ENCODE peak calls at places on chromosomes 1 and 21, in five cellular contexts. One of them, this sample, is unnamed.
A peak's percentile ranks its signal among the peaks of the same experiment; 100 is the strongest.

GRCh38 chr1:218537131-218537904 is 192.2 kb downstream of the TGFB2 start:
- DNase-seq in H9: no peak
- DNase-seq in mesenchymal stem cell: peak; percentile 57
- DNase-seq in neuronal stem cell: no peak
- DNase-seq in H1: no peak
- DNase-seq in this sample: no peak

GRCh38 chr1:204376919-204377799 is 17.4 kb upstream of the PLEKHA6 start:
- DNase-seq in H9: no peak
- DNase-seq in mesenchymal stem cell: no peak
- DNase-seq in neuronal stem cell: no peak
- DNase-seq in H1: no peak
- DNase-seq in this sample: no peak

GRCh38 chr1:94600556-94600955 is 59.0 kb upstream of the F3 start:
- DNase-seq in H9: no peak
- DNase-seq in mesenchymal stem cell: no peak
- DNase-seq in neuronal stem cell: no peak
- DNase-seq in H1: peak; percentile 35
- DNase-seq in this sample: no peak

GRCh38 chr1:56331207-56331891 is 248.0 kb downstream of the PLPP3 start:
- DNase-seq in H9: no peak
- DNase-seq in mesenchymal stem cell: no peak
- DNase-seq in neuronal stem cell: no peak
- DNase-seq in H1: no peak
- DNase-seq in this sample: no peak

GRCh38 chr1:13577846-13578245 is 5.8 kb upstream of the PDPN start:
- DNase-seq in H9: no peak
- DNase-seq in mesenchymal stem cell: no peak
- DNase-seq in neuronal stem cell: no peak
- DNase-seq in H1: no peak
- DNase-seq in this sample: no peak

GRCh38 chr1:175788586-175789252 is 45.3 kb upstream of the TNR start:
- DNase-seq in H9: no peak
- DNase-seq in mesenchymal stem cell: no peak
- DNase-seq in neuronal stem cell: no peak
- DNase-seq in H1: no peak
- DNase-seq in this sample: no peak

GRCh38 chr1:232767381-232768074 is 37.7 kb upstream of the MAP10 start:
- DNase-seq in H9: no peak
- DNase-seq in mesenchymal stem cell: peak; percentile 80
- DNase-seq in neuronal stem cell: no peak
- DNase-seq in H1: no peak
- DNase-seq in this sample: peak; percentile 23

GRCh38 chr21:42518216-42518615 is 4.6 kb downstream of the SLC37A1 start:
- DNase-seq in H9: no peak
- DNase-seq in mesenchymal stem cell: peak; percentile 89
- DNase-seq in neuronal stem cell: no peak
- DNase-seq in H1: no peak
- DNase-seq in this sample: peak; percentile 76

GRCh38 chr1:39625462-39626273 is 13.8 kb downstream of the HEYL start:
- DNase-seq in H9: no peak
- DNase-seq in mesenchymal stem cell: peak; percentile 95
- DNase-seq in neuronal stem cell: no peak
- DNase-seq in H1: no peak
- DNase-seq in this sample: no peak

GRCh38 chr1:26020390-26020789 is 1.2 kb upstream of the EXTL1 start:
- DNase-seq in H9: no peak
- DNase-seq in mesenchymal stem cell: no peak
- DNase-seq in neuronal stem cell: no peak
- DNase-seq in H1: no peak
- DNase-seq in this sample: no peak

GRCh38 chr21:38506606-38507331 is 8.5 kb upstream of the ERG start:
- DNase-seq in H9: no peak
- DNase-seq in mesenchymal stem cell: peak; percentile 27
- DNase-seq in neuronal stem cell: no peak
- DNase-seq in H1: no peak
- DNase-seq in this sample: no peak

GRCh38 chr1:209106237-209106741 is 477.2 kb upstream of the CAMK1G start:
- DNase-seq in H9: peak; percentile 40
- DNase-seq in mesenchymal stem cell: no peak
- DNase-seq in neuronal stem cell: no peak
- DNase-seq in H1: no peak
- DNase-seq in this sample: no peak

GRCh38 chr1:34277150-34277549 is 100.4 kb downstream of the C1orf94 start:
- DNase-seq in H9: no peak
- DNase-seq in mesenchymal stem cell: no peak
- DNase-seq in neuronal stem cell: no peak
- DNase-seq in H1: peak; percentile 7
- DNase-seq in this sample: no peak

GRCh38 chr21:37675202-37675801 is 241.0 kb downstream of the KCNJ6 start:
- DNase-seq in H9: peak; percentile 82
- DNase-seq in mesenchymal stem cell: peak; percentile 38
- DNase-seq in neuronal stem cell: peak; percentile 64
- DNase-seq in H1: peak; percentile 96
- DNase-seq in this sample: peak; percentile 81

GRCh38 chr1:97159342-97159741 is 437.8 kb downstream of the PTBP2 start:
- DNase-seq in H9: no peak
- DNase-seq in mesenchymal stem cell: no peak
- DNase-seq in neuronal stem cell: no peak
- DNase-seq in H1: no peak
- DNase-seq in this sample: no peak

GRCh38 chr1:77975386-77975785 is 3.5 kb downstream of the FUBP1 start:
- DNase-seq in H9: no peak
- DNase-seq in mesenchymal stem cell: peak; percentile 17
- DNase-seq in neuronal stem cell: no peak
- DNase-seq in H1: no peak
- DNase-seq in this sample: no peak

GRCh38 chr1:203178083-203178482 is 2.5 kb upstream of the MYBPH start:
- DNase-seq in H9: peak; percentile 47
- DNase-seq in mesenchymal stem cell: peak; percentile 33
- DNase-seq in neuronal stem cell: peak; percentile 45
- DNase-seq in H1: no peak
- DNase-seq in this sample: no peak

GRCh38 chr1:24364605-24364974 is 45.4 kb downstream of the GRHL3 start:
- DNase-seq in H9: no peak
- DNase-seq in mesenchymal stem cell: no peak
- DNase-seq in neuronal stem cell: peak; percentile 47
- DNase-seq in H1: no peak
- DNase-seq in this sample: no peak

GRCh38 chr21:41397416-41397815 is 28.6 kb upstream of the MX1 start:
- DNase-seq in H9: peak; percentile 12
- DNase-seq in mesenchymal stem cell: no peak
- DNase-seq in neuronal stem cell: no peak
- DNase-seq in H1: no peak
- DNase-seq in this sample: no peak

GRCh38 chr1:212645563-212646543 is 37.3 kb downstream of the ATF3 start:
- DNase-seq in H9: no peak
- DNase-seq in mesenchymal stem cell: no peak
- DNase-seq in neuronal stem cell: no peak
- DNase-seq in H1: peak; percentile 35
- DNase-seq in this sample: no peak

DNA sequence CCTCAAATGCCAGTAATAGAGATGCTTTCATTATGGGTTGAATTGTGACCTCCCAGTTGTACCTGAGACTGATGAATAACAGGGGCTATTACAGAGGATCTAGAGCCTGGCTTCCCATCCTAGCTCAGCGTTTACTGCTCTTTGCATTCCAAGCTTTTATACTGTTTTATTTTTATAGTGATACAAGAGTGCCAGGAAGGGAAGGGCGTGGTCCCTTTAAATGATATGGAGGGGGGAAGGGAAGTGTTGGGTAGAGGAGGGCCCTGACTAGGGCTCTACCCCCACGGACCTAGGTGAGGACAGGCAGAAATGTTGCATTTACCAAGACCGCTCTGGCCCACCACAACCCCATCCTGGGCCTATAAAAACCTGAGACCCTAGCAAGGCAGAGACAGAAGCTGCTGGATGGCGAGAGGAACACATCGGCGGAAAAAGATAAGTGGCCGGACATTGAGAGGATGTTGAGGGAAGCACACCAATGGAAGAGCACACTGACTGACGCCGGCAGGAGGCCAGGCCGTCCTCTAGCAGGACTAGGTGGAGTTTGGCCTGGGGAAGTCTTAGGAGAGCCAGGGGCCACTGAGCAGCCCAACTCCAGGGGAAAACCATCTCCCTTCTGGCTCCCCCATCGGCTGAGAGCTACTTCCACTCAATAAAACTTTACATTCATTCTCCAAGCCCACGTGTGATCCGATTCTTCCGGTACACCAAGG is 1025.9 kb downstream of the TTLL7 start:
- DNase-seq in H9: no peak
- DNase-seq in mesenchymal stem cell: no peak
- DNase-seq in neuronal stem cell: no peak
- DNase-seq in H1: no peak
- DNase-seq in this sample: no peak
- H2BK12ac ChIP-seq in H9: no peak overlapping the region
- H2BK12ac ChIP-seq in mesenchymal stem cell: no peak overlapping the region
- H2BK12ac ChIP-seq in neuronal stem cell: no peak overlapping the region
- H2BK12ac ChIP-seq in H1: no peak overlapping the region
- H2BK12ac ChIP-seq in this sample: no peak overlapping the region

DNA sequence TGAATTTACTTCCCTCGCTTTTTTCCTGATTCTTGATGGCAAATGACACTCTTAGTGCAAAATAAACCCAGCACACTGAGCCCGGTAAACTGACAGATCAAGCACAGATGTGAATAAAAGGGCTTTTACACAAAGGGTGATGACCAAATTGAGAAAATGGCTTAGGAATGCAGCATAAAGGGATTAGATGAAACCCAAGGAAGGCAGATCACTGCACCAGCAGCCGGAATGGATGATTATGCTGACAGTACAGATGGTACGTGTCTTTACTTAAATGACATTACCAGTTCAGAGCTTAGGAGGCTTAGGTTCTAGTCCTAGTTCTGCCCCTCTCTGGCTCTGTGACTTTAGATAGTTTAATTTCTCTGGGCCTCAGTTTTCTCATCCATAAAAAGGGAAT is 12.0 kb downstream of the PKP1 start:
- DNase-seq in H9: no peak
- DNase-seq in mesenchymal stem cell: no peak
- DNase-seq in neuronal stem cell: no peak
- DNase-seq in H1: no peak
- DNase-seq in this sample: no peak
- H3K9ac ChIP-seq in H9: no peak overlapping the region
- H3K9ac ChIP-seq in mesenchymal stem cell: no peak overlapping the region
- H3K9ac ChIP-seq in neuronal stem cell: no peak overlapping the region
- H3K9ac ChIP-seq in H1: no peak overlapping the region
- H3K9ac ChIP-seq in this sample: no peak overlapping the region

DNA sequence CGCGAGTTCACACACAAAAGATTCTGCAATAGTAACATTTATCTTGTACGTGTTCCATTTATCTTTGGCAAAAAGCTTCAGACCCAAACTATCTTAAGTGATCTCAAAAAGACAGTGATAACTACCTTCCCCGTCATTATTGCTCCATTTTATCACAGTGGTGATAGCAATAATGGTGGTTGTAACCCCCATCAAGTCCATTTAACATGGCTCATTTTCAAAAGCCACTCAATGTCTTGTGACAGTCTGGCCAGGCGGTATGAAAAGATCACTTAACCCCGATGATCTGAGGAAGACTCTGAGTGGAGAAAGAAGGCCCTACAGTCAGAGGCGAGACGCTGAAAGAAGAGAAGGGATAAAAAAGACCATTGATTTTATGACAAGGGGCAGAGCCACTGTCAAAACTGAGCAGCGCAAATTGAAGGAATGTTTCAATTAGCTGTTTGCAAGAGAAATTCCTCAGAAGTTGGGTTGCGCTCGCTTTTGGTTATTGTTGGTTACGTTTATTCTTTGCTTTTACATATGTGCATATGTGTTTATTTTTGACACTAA is 417.2 kb upstream of the PBX1 start:
- DNase-seq in H9: no peak
- DNase-seq in mesenchymal stem cell: no peak
- DNase-seq in neuronal stem cell: no peak
- DNase-seq in H1: no peak
- DNase-seq in this sample: no peak
- H2BK12ac ChIP-seq in H9: no peak overlapping the region
- H2BK12ac ChIP-seq in mesenchymal stem cell: no peak overlapping the region
- H2BK12ac ChIP-seq in neuronal stem cell: no peak overlapping the region
- H2BK12ac ChIP-seq in H1: no peak overlapping the region
- H2BK12ac ChIP-seq in this sample: no peak overlapping the region

DNA sequence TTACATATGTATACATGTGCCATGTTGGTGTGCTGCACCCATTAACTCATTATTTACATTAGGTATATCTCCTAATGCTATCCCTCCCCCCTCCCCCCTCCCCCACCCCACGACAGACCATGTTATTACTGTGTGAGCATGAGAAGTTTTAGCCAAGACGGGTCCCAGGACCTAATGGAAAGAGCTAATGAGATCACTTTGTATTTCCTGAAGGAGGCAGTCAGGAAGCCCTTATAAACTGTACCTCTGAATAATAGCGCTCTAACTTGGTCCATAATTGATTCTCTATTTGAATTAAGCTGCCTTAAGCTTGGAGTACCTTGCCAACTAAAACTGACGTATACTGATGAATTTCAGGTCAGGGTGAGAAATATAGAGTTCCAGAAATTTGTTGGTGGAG is 4.1 kb upstream of the NEGR1 start:
- DNase-seq in H9: no peak
- DNase-seq in mesenchymal stem cell: no peak
- DNase-seq in neuronal stem cell: no peak
- DNase-seq in H1: no peak
- DNase-seq in this sample: no peak
- H3K9ac ChIP-seq in H9: no peak overlapping the region
- H3K9ac ChIP-seq in mesenchymal stem cell: no peak overlapping the region
- H3K9ac ChIP-seq in neuronal stem cell: no peak overlapping the region
- H3K9ac ChIP-seq in H1: no peak overlapping the region
- H3K9ac ChIP-seq in this sample: no peak overlapping the region

GRCh38 chr1:201703646-201704438 is 125.1 kb upstream of the IPO9 start:
- DNase-seq in H9: peak; percentile 90
- DNase-seq in mesenchymal stem cell: peak; percentile 84
- DNase-seq in neuronal stem cell: peak; percentile 80
- DNase-seq in H1: peak; percentile 94
- DNase-seq in this sample: peak; percentile 80
- H2BK12ac ChIP-seq in H9: no peak overlapping the region
- H2BK12ac ChIP-seq in mesenchymal stem cell: no peak overlapping the region
- H2BK12ac ChIP-seq in neuronal stem cell: peak overlapping the region; percentile 63
- H2BK12ac ChIP-seq in H1: peak overlapping the region; percentile 31
- H2BK12ac ChIP-seq in this sample: peak overlapping the region; percentile 3

DNA sequence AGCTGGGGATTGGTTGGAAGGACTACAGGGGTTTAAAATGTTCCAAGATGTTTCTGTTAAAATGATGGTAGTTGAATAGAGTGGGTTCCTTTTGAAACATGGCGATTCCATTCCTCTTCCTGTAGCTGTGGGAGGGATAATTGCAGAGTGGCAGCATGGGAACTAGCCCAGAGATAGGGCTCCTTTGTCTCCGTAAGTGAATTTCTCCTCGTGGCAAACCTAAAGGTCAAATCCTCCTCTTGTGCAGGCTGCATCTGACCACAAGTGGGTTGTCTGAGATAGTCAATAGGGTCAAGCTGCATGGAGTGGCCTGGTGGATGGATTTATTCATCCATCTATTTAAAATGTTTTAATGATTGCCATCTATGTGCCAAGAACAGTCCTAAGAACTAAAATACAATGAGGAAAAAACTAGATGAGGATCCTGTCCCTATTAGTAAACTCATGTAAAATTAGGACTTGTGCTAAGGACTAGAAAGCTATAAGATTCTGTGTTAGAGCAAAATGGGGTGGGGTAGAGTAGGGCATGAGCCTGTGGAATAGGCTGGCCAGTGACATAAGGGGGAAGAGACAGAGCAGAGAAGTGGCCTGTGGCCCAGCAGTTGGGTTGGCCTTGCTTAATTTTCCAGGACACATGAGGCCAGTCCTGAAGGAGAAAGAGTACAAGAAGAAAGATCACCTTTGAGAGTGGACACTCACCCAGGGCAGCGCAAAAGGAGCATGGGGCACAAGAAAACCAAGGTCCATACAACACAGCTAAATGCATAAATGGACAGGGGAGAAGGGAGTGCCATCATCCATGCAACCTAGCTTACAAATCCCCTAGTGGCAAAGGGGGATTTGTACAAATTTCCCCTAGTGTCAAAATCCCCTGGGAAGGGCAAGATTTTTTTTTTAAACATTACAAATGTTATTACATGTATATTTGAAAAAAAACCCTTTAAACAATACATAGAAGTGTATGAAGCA is 89.2 kb upstream of the IVNS1ABP start:
- DNase-seq in H9: no peak
- DNase-seq in mesenchymal stem cell: no peak
- DNase-seq in neuronal stem cell: no peak
- DNase-seq in H1: no peak
- DNase-seq in this sample: no peak
- H3K9ac ChIP-seq in H9: no peak overlapping the region
- H3K9ac ChIP-seq in mesenchymal stem cell: no peak overlapping the region
- H3K9ac ChIP-seq in neuronal stem cell: no peak overlapping the region
- H3K9ac ChIP-seq in H1: no peak overlapping the region
- H3K9ac ChIP-seq in this sample: no peak overlapping the region